ENCODE peak calls at places on chromosomes 13 and 19, in six cellular contexts. One of them, this sample, is unnamed.

GRCh38 chr19:2631213-2631821 is 71.2 kb downstream of the GNG7 start:
- DNase-seq in cardiac fibroblast: peak
- DNase-seq in thoracic aorta: no peak
- DNase-seq in mammary epithelial cell: no peak
- DNase-seq in A673: peak
- DNase-seq in GM23338: no peak
- DNase-seq in this sample: no peak

GRCh38 chr13:49419292-49419691 is 24.6 kb downstream of the CAB39L start:
- DNase-seq in GM23338: no peak
- DNase-seq in mammary epithelial cell: no peak
- DNase-seq in cardiac fibroblast: peak
- DNase-seq in thoracic aorta: no peak
- DNase-seq in A673: no peak
- DNase-seq in this sample: no peak

GRCh38 chr13:60226507-60226906 is 62.8 kb upstream of the DIAPH3 start:
- DNase-seq in thoracic aorta: no peak
- DNase-seq in cardiac fibroblast: peak
- DNase-seq in A673: no peak
- DNase-seq in mammary epithelial cell: peak
- DNase-seq in GM23338: peak
- DNase-seq in this sample: peak

GRCh38 chr13:97499181-97499580 is 65.2 kb downstream of the RAP2A start:
- DNase-seq in GM23338: no peak
- DNase-seq in A673: no peak
- DNase-seq in cardiac fibroblast: no peak
- DNase-seq in thoracic aorta: no peak
- DNase-seq in mammary epithelial cell: no peak
- DNase-seq in this sample: no peak

GRCh38 chr13:33334831-33335230 is 49.3 kb upstream of the STARD13 start:
- DNase-seq in thoracic aorta: no peak
- DNase-seq in mammary epithelial cell: no peak
- DNase-seq in cardiac fibroblast: no peak
- DNase-seq in A673: no peak
- DNase-seq in GM23338: no peak
- DNase-seq in this sample: no peak

GRCh38 chr19:6736169-6736916 is 1.0 kb downstream of the GPR108 start:
- DNase-seq in thoracic aorta: no peak
- DNase-seq in GM23338: peak
- DNase-seq in cardiac fibroblast: peak
- DNase-seq in A673: peak
- DNase-seq in mammary epithelial cell: peak
- DNase-seq in this sample: peak

GRCh38 chr13:84192125-84192524 is 309.9 kb upstream of the SLITRK1 start:
- DNase-seq in mammary epithelial cell: peak
- DNase-seq in GM23338: no peak
- DNase-seq in cardiac fibroblast: peak
- DNase-seq in A673: peak
- DNase-seq in thoracic aorta: no peak
- DNase-seq in this sample: no peak

GRCh38 chr19:52991484-52991883 is 22.2 kb upstream of the ERVV-1 start:
- DNase-seq in thoracic aorta: no peak
- DNase-seq in mammary epithelial cell: peak
- DNase-seq in cardiac fibroblast: peak
- DNase-seq in GM23338: no peak
- DNase-seq in A673: no peak
- DNase-seq in this sample: no peak

GRCh38 chr13:71249031-71249430 is 618.0 kb downstream of the DACH1 start:
- DNase-seq in mammary epithelial cell: no peak
- DNase-seq in thoracic aorta: no peak
- DNase-seq in A673: no peak
- DNase-seq in cardiac fibroblast: peak
- DNase-seq in GM23338: no peak
- DNase-seq in this sample: no peak

GRCh38 chr13:71493189-71493588 is 373.8 kb downstream of the DACH1 start:
- DNase-seq in GM23338: no peak
- DNase-seq in cardiac fibroblast: no peak
- DNase-seq in mammary epithelial cell: no peak
- DNase-seq in A673: no peak
- DNase-seq in thoracic aorta: no peak
- DNase-seq in this sample: no peak

GRCh38 chr19:19539738-19540703 is 2.0 kb downstream of the CILP2 start:
- DNase-seq in cardiac fibroblast: peak
- DNase-seq in A673: peak
- DNase-seq in GM23338: peak
- DNase-seq in thoracic aorta: no peak
- DNase-seq in mammary epithelial cell: peak
- DNase-seq in this sample: peak

GRCh38 chr19:10861118-10861651 is 10.2 kb upstream of the CARM1 start:
- DNase-seq in cardiac fibroblast: peak
- DNase-seq in thoracic aorta: no peak
- DNase-seq in GM23338: peak
- DNase-seq in A673: peak
- DNase-seq in mammary epithelial cell: no peak
- DNase-seq in this sample: peak

GRCh38 chr13:108777421-108778420 is 148.3 kb downstream of the MYO16 start:
- DNase-seq in thoracic aorta: no peak
- DNase-seq in mammary epithelial cell: no peak
- DNase-seq in GM23338: peak
- DNase-seq in cardiac fibroblast: no peak
- DNase-seq in A673: peak
- DNase-seq in this sample: no peak

GRCh38 chr19:13985771-13986347 is 20.3 kb downstream of the RFX1 start:
- DNase-seq in cardiac fibroblast: no peak
- DNase-seq in GM23338: peak
- DNase-seq in thoracic aorta: no peak
- DNase-seq in A673: no peak
- DNase-seq in mammary epithelial cell: no peak
- DNase-seq in this sample: no peak

GRCh38 chr13:61812286-61812685 is 396.6 kb upstream of the PCDH20 start:
- DNase-seq in thoracic aorta: no peak
- DNase-seq in cardiac fibroblast: no peak
- DNase-seq in mammary epithelial cell: no peak
- DNase-seq in GM23338: no peak
- DNase-seq in A673: no peak
- DNase-seq in this sample: no peak

GRCh38 chr13:99809931-99810330 is 161.6 kb downstream of the ZIC5 start:
- DNase-seq in GM23338: no peak
- DNase-seq in mammary epithelial cell: no peak
- DNase-seq in thoracic aorta: no peak
- DNase-seq in cardiac fibroblast: no peak
- DNase-seq in A673: no peak
- DNase-seq in this sample: no peak

GRCh38 chr19:43765109-43765876 is 10.5 kb upstream of the SMG9 start:
- DNase-seq in GM23338: no peak
- DNase-seq in mammary epithelial cell: peak
- DNase-seq in thoracic aorta: peak
- DNase-seq in cardiac fibroblast: peak
- DNase-seq in A673: peak
- DNase-seq in this sample: no peak

GRCh38 chr19:37988758-37989635 is 82.0 kb downstream of the SIPA1L3 start:
- DNase-seq in mammary epithelial cell: no peak
- DNase-seq in thoracic aorta: no peak
- DNase-seq in A673: no peak
- DNase-seq in GM23338: peak
- DNase-seq in cardiac fibroblast: no peak
- DNase-seq in this sample: no peak

GRCh38 chr13:45367358-45367757 is 26.4 kb upstream of the TPT1 start:
- DNase-seq in cardiac fibroblast: peak
- DNase-seq in A673: peak
- DNase-seq in thoracic aorta: peak
- DNase-seq in mammary epithelial cell: peak
- DNase-seq in GM23338: peak
- DNase-seq in this sample: no peak

GRCh38 chr19:42508892-42509444 is 19.3 kb downstream of the CEACAM1 start:
- DNase-seq in GM23338: no peak
- DNase-seq in cardiac fibroblast: no peak
- DNase-seq in A673: no peak
- DNase-seq in thoracic aorta: no peak
- DNase-seq in mammary epithelial cell: no peak
- DNase-seq in this sample: no peak

GRCh38 chr13:43232866-43233265 is 209.5 kb downstream of the DNAJC15 start:
- DNase-seq in GM23338: no peak
- DNase-seq in mammary epithelial cell: peak
- DNase-seq in A673: no peak
- DNase-seq in cardiac fibroblast: peak
- DNase-seq in thoracic aorta: no peak
- DNase-seq in this sample: no peak

DNA sequence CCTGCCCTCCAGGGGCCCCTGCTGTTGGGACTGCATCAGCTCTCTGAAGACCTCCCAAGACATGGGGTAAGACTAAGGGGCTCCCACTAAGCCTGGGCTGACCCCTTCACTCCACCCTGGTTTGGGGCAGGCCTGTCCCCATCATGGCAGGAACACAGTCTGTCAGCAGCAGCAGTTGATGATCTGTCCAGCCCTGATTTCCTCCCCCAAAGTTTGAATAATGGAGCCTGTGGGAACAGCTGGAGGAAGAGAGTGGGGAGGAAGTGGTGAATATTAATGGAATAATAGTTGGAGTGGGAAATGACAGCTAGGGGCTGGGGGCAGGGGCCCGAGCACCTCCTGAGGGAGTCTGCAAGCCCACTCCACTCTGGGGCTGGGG is 1.3 kb upstream of the B3GNT8 start:
- DNase-seq in GM23338: no peak
- DNase-seq in thoracic aorta: no peak
- DNase-seq in A673: peak
- DNase-seq in cardiac fibroblast: no peak
- DNase-seq in mammary epithelial cell: no peak
- DNase-seq in this sample: no peak
- H3K4me3 ChIP-seq in GM23338: peak
- H3K4me3 ChIP-seq in thoracic aorta: peak
- H3K4me3 ChIP-seq in A673: no peak
- H3K4me3 ChIP-seq in cardiac fibroblast: peak
- H3K4me3 ChIP-seq in mammary epithelial cell: peak
- H3K4me3 ChIP-seq in this sample: peak

GRCh38 chr13:77492982-77493381 is 42.5 kb upstream of the SCEL start:
- DNase-seq in A673: peak
- DNase-seq in mammary epithelial cell: peak
- DNase-seq in thoracic aorta: no peak
- DNase-seq in GM23338: no peak
- DNase-seq in cardiac fibroblast: peak
- DNase-seq in this sample: peak
- TF ChIP-seq CTCF in A673: peak
- TF ChIP-seq CTCF in mammary epithelial cell: peak
- TF ChIP-seq CTCF in thoracic aorta: no peak
- TF ChIP-seq CTCF in GM23338: peak
- TF ChIP-seq CTCF in cardiac fibroblast: peak
- TF ChIP-seq CTCF in this sample: peak

DNA sequence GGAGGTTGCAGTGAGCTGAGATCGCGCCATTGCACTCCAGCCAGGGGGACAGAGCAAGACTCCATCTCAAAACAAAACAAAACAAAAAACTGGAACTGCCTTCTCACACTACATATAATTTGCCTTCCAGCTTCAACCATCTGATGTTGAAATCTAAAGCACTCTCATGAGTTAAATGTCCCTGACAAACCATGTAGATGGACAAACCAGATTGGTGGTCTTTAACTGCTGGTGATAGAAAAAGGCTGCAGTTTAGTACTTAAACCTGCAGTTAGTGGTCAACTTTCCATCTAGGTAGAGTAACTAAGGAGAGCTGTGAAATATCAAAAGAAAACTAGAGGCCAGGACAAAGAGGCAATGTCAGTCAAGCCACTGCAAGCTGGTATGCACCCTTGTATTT is 5.8 kb upstream of the C19orf84 start:
- DNase-seq in GM23338: no peak
- DNase-seq in thoracic aorta: no peak
- DNase-seq in cardiac fibroblast: no peak
- DNase-seq in mammary epithelial cell: no peak
- DNase-seq in A673: no peak
- DNase-seq in this sample: no peak
- H3K4me3 ChIP-seq in GM23338: no peak
- H3K4me3 ChIP-seq in thoracic aorta: no peak
- H3K4me3 ChIP-seq in cardiac fibroblast: no peak
- H3K4me3 ChIP-seq in mammary epithelial cell: no peak
- H3K4me3 ChIP-seq in A673: no peak
- H3K4me3 ChIP-seq in this sample: no peak

DNA sequence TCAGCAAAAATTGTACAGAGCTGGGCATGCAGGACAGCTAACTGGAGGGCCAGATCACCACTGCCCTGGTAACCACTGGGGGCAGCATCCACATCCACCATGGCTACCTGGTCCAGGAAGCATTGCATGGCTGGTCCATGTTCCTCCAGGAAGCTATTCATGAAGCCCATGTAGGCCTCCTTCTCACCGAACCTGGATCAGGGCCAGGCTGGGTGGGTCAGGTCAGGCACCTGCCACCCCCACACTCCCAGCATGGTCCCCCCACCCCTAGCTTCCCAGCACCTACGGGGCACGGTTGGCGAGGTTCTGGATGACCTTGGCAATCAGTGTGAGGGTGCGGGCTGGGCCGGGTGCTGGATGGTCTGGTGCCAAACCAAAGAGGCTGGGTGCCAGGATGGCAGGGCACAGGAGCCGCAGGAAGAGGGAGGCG is 4.6 kb upstream of the WIZ start:
- DNase-seq in cardiac fibroblast: no peak
- DNase-seq in mammary epithelial cell: no peak
- DNase-seq in GM23338: no peak
- DNase-seq in thoracic aorta: no peak
- DNase-seq in A673: no peak
- DNase-seq in this sample: no peak
- TF ChIP-seq CTCF in cardiac fibroblast: peak
- TF ChIP-seq CTCF in mammary epithelial cell: no peak
- TF ChIP-seq CTCF in GM23338: peak
- TF ChIP-seq CTCF in thoracic aorta: no peak
- TF ChIP-seq CTCF in A673: no peak
- TF ChIP-seq CTCF in this sample: peak

GRCh38 chr13:72527333-72527732 is 200.1 kb downstream of the MZT1 start:
- DNase-seq in GM23338: no peak
- DNase-seq in A673: no peak
- DNase-seq in cardiac fibroblast: no peak
- DNase-seq in mammary epithelial cell: no peak
- DNase-seq in thoracic aorta: no peak
- DNase-seq in this sample: no peak

GRCh38 chr13:72535076-72535475 is 192.4 kb downstream of the MZT1 start:
- DNase-seq in A673: peak
- DNase-seq in GM23338: no peak
- DNase-seq in cardiac fibroblast: no peak
- DNase-seq in thoracic aorta: no peak
- DNase-seq in mammary epithelial cell: no peak
- DNase-seq in this sample: no peak

GRCh38 chr13:72530471-72530870 is 197.0 kb downstream of the MZT1 start:
- DNase-seq in thoracic aorta: no peak
- DNase-seq in mammary epithelial cell: no peak
- DNase-seq in A673: no peak
- DNase-seq in GM23338: no peak
- DNase-seq in cardiac fibroblast: peak
- DNase-seq in this sample: no peak
- H3K4me3 ChIP-seq in thoracic aorta: no peak
- H3K4me3 ChIP-seq in mammary epithelial cell: no peak
- H3K4me3 ChIP-seq in A673: no peak
- H3K4me3 ChIP-seq in GM23338: no peak
- H3K4me3 ChIP-seq in cardiac fibroblast: no peak
- H3K4me3 ChIP-seq in this sample: no peak

GRCh38 chr19:47497073-47497766 is 13.2 kb upstream of the KPTN start:
- DNase-seq in A673: no peak
- DNase-seq in GM23338: no peak
- DNase-seq in mammary epithelial cell: no peak
- DNase-seq in thoracic aorta: no peak
- DNase-seq in cardiac fibroblast: no peak
- DNase-seq in this sample: no peak
- TF ChIP-seq CTCF in A673: no peak
- TF ChIP-seq CTCF in GM23338: no peak
- TF ChIP-seq CTCF in mammary epithelial cell: no peak
- TF ChIP-seq CTCF in thoracic aorta: no peak
- TF ChIP-seq CTCF in cardiac fibroblast: no peak
- TF ChIP-seq CTCF in this sample: no peak

This sample was measured in BE2C.